ENCODE peak calls at places on chromosomes 12 and 14, in six cellular contexts. U, A, F, X, T and K are unnamed samples.

GRCh38 chr12:105451211-105451610 is 120.7 kb downstream of the C12orf75 start:
- DNase-seq in F (no peak), X (no peak), A (no peak), U (no peak), T (no peak), K (no peak)

GRCh38 chr14:106657460-106657859 is 1131.1 kb downstream of the TMEM121 start:
- DNase-seq in T (peak), X (no peak), F (no peak), A (no peak), U (peak), K (peak)

GRCh38 chr14:45998554-45998953 is 653.0 kb downstream of the RPL10L start:
- DNase-seq in F (no peak), X (no peak), A (no peak), T (no peak), U (no peak), K (no peak)

GRCh38 chr12:119061208-119061796 is 80.0 kb downstream of the SRRM4 start:
- DNase-seq in X (peak), F (peak), A (peak), T (peak), U (peak), K (no peak)

GRCh38 chr12:68425998-68426397 is 93.8 kb upstream of the MDM1 start:
- DNase-seq in F (no peak), U (no peak), X (no peak), T (no peak), A (no peak), K (no peak)

GRCh38 chr12:90909069-90909676 is 45.8 kb downstream of the CCER1 start:
- DNase-seq in F (no peak), U (no peak), A (no peak), T (peak), X (no peak), K (no peak)

GRCh38 chr12:9634177-9634803 is 26.6 kb upstream of the KLRB1 start:
- DNase-seq in T (peak), A (peak), F (peak), X (peak), U (peak), K (no peak)

GRCh38 chr14:84804498-84805294 is 725.2 kb upstream of the FLRT2 start:
- DNase-seq in T (no peak), U (no peak), X (no peak), A (no peak), F (no peak), K (no peak)

GRCh38 chr14:88521818-88522217 is 33.0 kb downstream of the PTPN21 start:
- DNase-seq in A (no peak), F (no peak), X (no peak), U (no peak), T (no peak), K (no peak)

GRCh38 chr12:116492703-116493324 is 66.4 kb upstream of the MAP1LC3B2 start:
- DNase-seq in U (no peak), T (no peak), F (no peak), A (no peak), X (no peak), K (no peak)

GRCh38 chr14:102511538-102511937 is 2.0 kb upstream of the ANKRD9 start:
- DNase-seq in F (no peak), T (no peak), U (peak), A (no peak), X (no peak), K (no peak)

GRCh38 chr12:14883663-14884062 is 2.0 kb downstream of the MGP start:
- DNase-seq in X (no peak), F (no peak), U (no peak), A (no peak), T (no peak), K (no peak)

GRCh38 chr12:14880890-14881453 is 4.7 kb downstream of the MGP start:
- DNase-seq in U (no peak), X (no peak), F (no peak), T (no peak), A (no peak), K (no peak)

GRCh38 chr12:14886271-14886670 is 617 bp upstream of the MGP start:
- DNase-seq in U (no peak), T (no peak), F (no peak), X (no peak), A (no peak), K (no peak)

GRCh38 chr12:14884458-14884878 is 1.2 kb downstream of the MGP start:
- DNase-seq in A (peak), U (peak), F (peak), T (peak), X (peak), K (peak)

GRCh38 chr12:14885718-14886201 is at the start of gene MGP:
- DNase-seq in F (no peak), T (peak), X (peak), A (no peak), U (peak), K (no peak)
- TF ChIP-seq POLR2A in F (peak), T (peak), X (peak), A (no peak), U (peak), K (no peak)

GRCh38 chr12:66301944-66302826 is at the start of gene HELB:
- DNase-seq in A (peak), X (peak), U (peak), T (peak), F (peak), K (peak)
- TF ChIP-seq POLR2A in A (peak), X (peak), U (peak), T (peak), F (peak), K (no peak)

GRCh38 chr12:111776836-111777344 is 10.2 kb downstream of the ALDH2 start:
- DNase-seq in F (no peak), T (no peak), U (no peak), X (no peak), A (no peak), K (no peak)

GRCh38 chr12:111769599-111769998 is 2.9 kb downstream of the ALDH2 start:
- DNase-seq in U (no peak), F (no peak), X (no peak), A (no peak), T (no peak), K (no peak)

GRCh38 chr12:111777345-111778045 is 10.8 kb downstream of the ALDH2 start:
- DNase-seq in U (peak), X (no peak), A (peak), F (peak), T (peak), K (peak)

GRCh38 chr12:111775205-111776193 is 8.8 kb downstream of the ALDH2 start:
- DNase-seq in X (peak), U (peak), F (peak), T (peak), A (peak), K (peak)

GRCh38 chr12:111773801-111774551 is 7.2 kb downstream of the ALDH2 start:
- DNase-seq in X (peak), U (peak), T (peak), A (peak), F (peak), K (no peak)
- TF ChIP-seq POLR2A in X (no peak), U (peak), T (peak), A (no peak), F (peak), K (no peak)

GRCh38 chr12:4894019-4894418 is 15.7 kb upstream of the KCNA1 start:
- DNase-seq in U (no peak), X (no peak), T (no peak), A (no peak), F (no peak), K (no peak)

GRCh38 chr12:4900327-4900726 is 9.4 kb upstream of the KCNA1 start:
- DNase-seq in T (no peak), F (no peak), A (no peak), U (no peak), X (no peak), K (no peak)

DNA sequence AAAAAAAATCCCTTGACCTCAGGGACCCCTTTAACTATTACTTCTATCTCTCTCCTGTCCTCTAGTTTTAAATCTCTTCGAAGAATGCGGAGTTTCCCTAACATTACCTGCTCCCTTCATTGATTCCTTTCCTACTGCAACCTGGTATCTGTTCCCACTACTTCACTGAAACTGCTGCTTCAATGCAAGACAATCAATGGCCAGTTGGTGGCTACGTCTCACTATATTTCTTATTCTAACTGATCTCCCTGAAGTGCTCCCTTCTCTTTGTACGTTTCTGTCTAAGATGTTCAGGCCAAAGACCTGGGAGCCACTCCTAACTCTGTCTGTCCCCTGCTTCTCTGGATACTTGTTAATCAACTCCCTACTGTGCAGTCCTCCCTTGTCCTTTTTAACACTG is 10.3 kb upstream of the KCNA1 start:
- DNase-seq in T (no peak), U (no peak), A (no peak), X (no peak), F (no peak), K (no peak)
- TF ChIP-seq POLR2A in T (no peak), U (no peak), A (no peak), X (no peak), F (no peak), K (no peak)

DNA sequence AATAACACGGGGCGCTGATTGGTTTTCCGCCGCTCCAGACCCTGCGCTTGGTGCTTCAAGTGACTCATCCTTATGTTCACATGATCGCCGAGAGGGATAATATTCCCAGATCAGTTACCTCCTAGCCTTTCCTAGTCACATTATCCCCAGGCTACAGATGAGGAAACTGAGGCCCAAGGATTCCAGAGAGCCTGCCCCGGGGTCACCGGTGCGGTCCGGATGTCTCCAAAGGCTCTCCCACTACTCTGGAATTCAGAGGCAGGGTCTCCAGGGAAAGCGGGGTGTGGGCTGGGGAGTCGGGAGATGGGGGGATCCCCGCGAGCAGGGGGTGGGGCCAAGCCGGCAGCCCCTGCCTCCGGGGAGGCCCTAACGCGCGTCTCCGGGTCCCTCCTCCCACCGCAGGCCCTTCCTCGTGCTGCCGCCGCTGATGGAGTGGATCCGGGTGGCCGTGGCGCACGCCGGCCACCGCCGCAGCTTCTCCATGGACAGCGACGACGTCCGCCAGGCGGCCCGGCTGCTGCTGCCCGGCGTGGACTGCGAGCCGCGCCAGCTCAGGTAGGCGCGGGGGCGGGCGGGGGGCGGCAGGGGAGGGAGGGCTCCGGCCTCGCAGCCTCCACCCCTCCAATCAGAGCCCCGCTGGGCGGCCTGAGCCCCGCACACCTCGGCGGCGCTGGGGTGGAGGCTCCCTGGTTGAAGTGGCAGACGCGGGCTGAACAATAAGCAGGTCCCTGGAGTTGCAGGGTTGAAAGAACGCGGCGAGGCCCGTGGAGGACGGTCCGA is 104.7 kb upstream of the PWP1 start:
- DNase-seq in U (no peak), A (no peak), T (peak), X (no peak), F (no peak), K (no peak)
- TF ChIP-seq POLR2A in U (no peak), A (no peak), T (no peak), X (no peak), F (no peak), K (no peak)